ENCODE peak calls at places on chromosomes 11 and 22, in seven cellular contexts. Z is ovary, D is spleen, L is AG10803, I is left ventricle myocardium inferior, C is adrenal gland, H is GM12864. Q is an unnamed sample.
A peak's percentile ranks its signal among the peaks of the same experiment; 100 is the strongest.

GRCh38 chr11:40722179-40722795 is 737.2 kb downstream of the LRRC4C start:
- DNase-seq in Z (no peak), D (no peak), L (peak; percentile 0), I (no peak), C (peak; percentile 17), H (no peak), Q (no peak)

GRCh38 chr11:6570691-6571427 is 32.6 kb downstream of the RRP8 start:
- DNase-seq in Z (no peak), D (no peak), L (no peak), I (no peak), C (no peak), H (no peak), Q (no peak)

GRCh38 chr22:29147241-29147919 is 58.3 kb upstream of the EMID1 start:
- DNase-seq in Z (no peak), D (peak; percentile 56), L (no peak), I (no peak), C (peak; percentile 13), H (no peak), Q (no peak)

GRCh38 chr11:17351510-17352176 is at the start of gene NCR3LG1:
- DNase-seq in Z (peak; percentile 84), D (peak; percentile 91), L (peak; percentile 49), I (peak; percentile 40), C (peak; percentile 61), H (no peak), Q (no peak)

GRCh38 chr11:72591785-72592490 is 82.3 kb downstream of the PDE2A start:
- DNase-seq in Z (no peak), D (no peak), L (no peak), I (no peak), C (no peak), H (no peak), Q (no peak)

GRCh38 chr11:66133216-66133775 is 63.2 kb downstream of the PACS1 start:
- DNase-seq in Z (no peak), D (no peak), L (no peak), I (no peak), C (no peak), H (no peak), Q (no peak)

GRCh38 chr11:103091441-103091809 is 535 bp downstream of the DCUN1D5 start:
- DNase-seq in Z (peak; percentile 35), D (peak; percentile 90), L (no peak), I (peak; percentile 31), C (peak; percentile 35), H (peak; percentile 24), Q (no peak)

GRCh38 chr11:35148163-35148562 is 9.2 kb downstream of the CD44 start:
- DNase-seq in Z (no peak), D (no peak), L (no peak), I (no peak), C (no peak), H (no peak), Q (no peak)

GRCh38 chr11:8273281-8273680 is 9.6 kb upstream of the LMO1 start:
- DNase-seq in Z (no peak), D (no peak), L (no peak), I (no peak), C (no peak), H (no peak), Q (no peak)

GRCh38 chr11:12110201-12110713 is at the start of gene MICAL2:
- DNase-seq in Z (peak; percentile 88), D (peak; percentile 95), L (peak; percentile 86), I (peak; percentile 92), C (peak; percentile 87), H (peak; percentile 29), Q (no peak)

GRCh38 chr11:122271747-122272146 is 155.7 kb upstream of the BLID start:
- DNase-seq in Z (no peak), D (no peak), L (no peak), I (no peak), C (no peak), H (no peak), Q (no peak)

GRCh38 chr11:63841554-63841953 is 2.6 kb downstream of the MARK2 start:
- DNase-seq in Z (no peak), D (no peak), L (peak; percentile 43), I (no peak), C (no peak), H (no peak), Q (no peak)

GRCh38 chr11:74018331-74019005 is 9.6 kb upstream of the UCP3 start:
- DNase-seq in Z (peak; percentile 84), D (no peak), L (peak; percentile 89), I (peak; percentile 93), C (peak; percentile 92), H (no peak), Q (no peak)

GRCh38 chr11:66467034-66467659 is 442 bp downstream of the PELI3 start:
- DNase-seq in Z (no peak), D (no peak), L (peak; percentile 28), I (no peak), C (peak; percentile 58), H (no peak), Q (no peak)

GRCh38 chr22:37563153-37564081 is 3.1 kb downstream of the CDC42EP1 start:
- DNase-seq in Z (peak; percentile 80), D (no peak), L (peak; percentile 94), I (peak; percentile 69), C (peak; percentile 95), H (no peak), Q (peak; percentile 68)

GRCh38 chr11:46389450-46390330 is 1.9 kb downstream of the CHRM4 start:
- DNase-seq in Z (peak; percentile 78), D (peak; percentile 90), L (peak; percentile 49), I (peak; percentile 67), C (peak; percentile 80), H (no peak), Q (no peak)

GRCh38 chr11:134471341-134472187 is 59.5 kb upstream of the B3GAT1 start:
- DNase-seq in Z (no peak), D (no peak), L (no peak), I (no peak), C (no peak), H (no peak), Q (no peak)

GRCh38 chr11:58919980-58920379 is 19.3 kb upstream of the GLYATL1 start:
- DNase-seq in Z (no peak), D (no peak), L (no peak), I (no peak), C (no peak), H (no peak), Q (no peak)

GRCh38 chr11:27971256-27971655 is 136.7 kb downstream of the KIF18A start:
- DNase-seq in Z (no peak), D (no peak), L (peak; percentile 41), I (no peak), C (no peak), H (no peak), Q (no peak)

GRCh38 chr11:130480721-130481140 is 32.3 kb downstream of the ADAMTS15 start:
- DNase-seq in Z (no peak), D (no peak), L (peak; percentile 48), I (no peak), C (no peak), H (no peak), Q (no peak)

GRCh38 chr11:114080219-114080618 is 20.7 kb downstream of the ZBTB16 start:
- DNase-seq in Z (no peak), D (no peak), L (no peak), I (peak; percentile 46), C (peak; percentile 47), H (no peak), Q (no peak)

GRCh38 chr22:20013382-20013871 is 3.2 kb downstream of the ARVCF start:
- DNase-seq in Z (peak; percentile 71), D (peak; percentile 86), L (peak; percentile 39), I (peak; percentile 68), C (peak; percentile 54), H (no peak), Q (no peak)
- TF ChIP-seq CTCF in Z (peak; percentile 76), D (peak; percentile 74), L (peak; percentile 73), I (peak; percentile 95), C (peak; percentile 49), H (peak; percentile 61), Q (peak; percentile 90)

DNA sequence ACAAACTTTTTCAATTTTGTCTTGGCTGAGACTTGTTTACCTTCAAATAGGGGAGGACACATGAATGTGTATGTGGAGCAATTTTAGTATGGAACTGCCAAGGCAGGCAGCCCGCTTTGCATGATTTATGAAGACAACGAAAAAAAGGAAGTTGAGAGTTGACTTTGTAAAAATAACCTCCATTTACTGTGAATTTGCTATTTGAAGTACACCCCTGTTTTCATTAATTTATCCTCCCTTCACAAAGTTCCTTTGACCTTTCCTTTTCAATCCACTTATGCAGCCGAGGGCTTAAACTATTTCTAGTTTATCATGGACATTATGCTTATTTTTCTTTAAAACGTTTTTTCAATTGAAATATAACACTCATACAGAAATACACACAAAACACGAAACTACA is 369.6 kb upstream of the CADM1 start:
- DNase-seq in Z (no peak), D (no peak), L (no peak), I (no peak), C (no peak), H (peak; percentile 47), Q (no peak)
- H3K4me3 ChIP-seq in Z (no peak overlapping the region), D (no peak overlapping the region), L (no peak overlapping the region), I (no peak overlapping the region), C (no peak overlapping the region), H (no peak overlapping the region), Q (no peak overlapping the region)

DNA sequence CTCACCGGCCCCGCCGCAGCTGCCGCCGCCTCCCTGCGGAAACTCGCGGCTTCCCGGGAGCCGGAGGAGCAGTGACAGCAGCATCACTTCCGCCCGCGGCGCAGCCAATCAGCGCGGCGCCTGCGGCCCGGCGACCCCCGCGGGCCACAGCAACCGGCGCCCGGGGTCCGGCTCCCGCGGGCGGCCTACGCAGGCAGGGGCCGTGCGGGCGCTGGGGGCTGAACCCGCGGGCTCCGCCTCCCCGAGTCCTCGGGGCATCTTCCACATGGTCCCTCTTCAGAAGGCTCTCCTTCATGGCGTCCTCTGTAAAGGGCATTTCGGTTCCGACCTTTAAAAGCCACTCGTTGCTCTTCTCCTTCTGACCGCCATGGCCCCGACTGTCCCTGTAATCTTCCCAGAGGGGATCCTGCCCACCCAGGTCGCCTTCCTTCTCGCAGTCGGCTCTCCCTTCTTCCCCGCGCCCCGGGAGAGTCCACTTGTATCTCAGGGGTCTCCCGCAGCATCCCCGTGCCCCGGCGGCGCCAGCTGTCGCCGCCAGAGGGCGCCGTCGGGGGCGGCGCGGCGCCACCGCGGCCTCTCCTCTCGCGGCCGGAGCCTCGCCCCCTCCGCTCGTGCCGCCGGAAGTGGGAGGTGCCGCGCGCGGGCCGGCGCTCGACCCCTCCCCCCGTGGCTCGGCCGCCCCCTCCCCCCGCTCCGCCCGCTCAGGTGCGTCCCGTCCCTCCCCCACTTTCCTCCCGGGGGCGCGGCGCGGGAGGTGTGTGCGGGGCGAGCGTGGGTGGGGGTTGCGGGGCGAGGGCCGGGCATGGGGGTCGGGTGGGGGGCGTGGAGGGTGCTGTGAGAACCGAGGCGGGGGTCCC is at the start of the genes PCSK7 and RNF214:
- DNase-seq in Z (peak; percentile 87), D (peak; percentile 95), L (peak; percentile 64), I (peak; percentile 83), C (peak; percentile 75), H (no peak), Q (no peak)
- TF ChIP-seq CTCF in Z (peak; percentile 99), D (peak; percentile 82), L (peak; percentile 48), I (peak; percentile 94), C (peak; percentile 97), H (peak; percentile 82), Q (peak; percentile 62)

DNA sequence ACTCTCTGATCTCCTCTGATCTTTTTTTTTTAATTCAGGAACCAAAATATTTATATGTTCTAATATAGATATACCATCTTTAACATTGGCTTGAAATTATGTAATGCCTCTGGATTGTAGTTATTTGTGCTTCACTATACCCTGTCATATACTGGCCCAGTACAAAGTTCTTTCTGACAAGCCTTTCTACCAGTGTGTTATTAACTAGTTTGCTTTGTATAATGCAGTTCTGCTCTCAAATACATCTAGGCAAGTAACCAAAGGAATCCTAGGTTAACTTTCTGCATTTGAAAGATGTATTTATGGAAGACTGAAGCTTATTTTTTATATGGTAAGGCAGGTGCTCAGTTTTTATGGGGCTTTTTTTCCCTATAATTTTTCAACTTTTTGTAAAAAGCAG is 36.1 kb downstream of the ARHGEF12 start:
- DNase-seq in Z (no peak), D (no peak), L (no peak), I (no peak), C (no peak), H (no peak), Q (no peak)
- H3K4me3 ChIP-seq in Z (no peak overlapping the region), D (no peak overlapping the region), L (no peak overlapping the region), I (no peak overlapping the region), C (no peak overlapping the region), H (no peak overlapping the region), Q (no peak overlapping the region)

GRCh38 chr11:86781546-86781945 is 18.8 kb upstream of the PRSS23 start:
- DNase-seq in Z (no peak), D (no peak), L (no peak), I (no peak), C (no peak), H (no peak), Q (no peak)
- TF ChIP-seq CTCF in Z (no peak), D (no peak), L (no peak), I (no peak), C (no peak), H (peak; percentile 15), Q (no peak)

Q was measured in AG04449.